ENCODE peak calls at places on chromosome 16, in ten cellular contexts. A, X, O, J, E, Q, V, G, W and F are unnamed samples.

GRCh38 chr16:84942786-84943185 is 68.5 kb downstream of the ZDHHC7 start:
- DNase-seq in Q (peak; percentile 38), X (no peak), V (no peak), A (no peak), J (no peak), G (no peak), O (no peak), E (no peak), W (no peak), F (no peak)

GRCh38 chr16:57255686-57256415 is 10.8 kb downstream of the ARL2BP start:
- DNase-seq in G (no peak), E (no peak), X (no peak), W (no peak), A (no peak), J (no peak), Q (no peak), O (no peak), V (no peak), F (no peak)

GRCh38 chr16:67425046-67425445 is 5.9 kb upstream of the HSD11B2 start:
- DNase-seq in A (no peak), V (no peak), J (no peak), Q (no peak), X (no peak), W (no peak), G (no peak), E (no peak), O (no peak), F (no peak)

GRCh38 chr16:71966932-71967331 is 33.3 kb downstream of the PKD1L3 start:
- DNase-seq in G (no peak), V (no peak), O (no peak), X (no peak), Q (no peak), W (no peak), J (no peak), E (no peak), A (no peak), F (no peak)

GRCh38 chr16:7405166-7405565 is 72.5 kb downstream of the RBFOX1 start:
- DNase-seq in G (peak; percentile 15), A (no peak), O (no peak), J (no peak), Q (no peak), E (peak; percentile 45), V (no peak), X (no peak), W (no peak), F (no peak)

GRCh38 chr16:57186630-57187507 is 740 bp downstream of the RSPRY1 start:
- DNase-seq in J (no peak), X (no peak), E (peak; percentile 39), A (no peak), G (peak; percentile 38), W (no peak), Q (peak; percentile 52), O (no peak), V (no peak), F (no peak)

GRCh38 chr16:50721549-50722409 is 20.1 kb upstream of the CYLD start:
- DNase-seq in W (no peak), J (no peak), G (no peak), A (no peak), V (no peak), X (no peak), E (no peak), O (peak; percentile 56), Q (no peak), F (no peak)

GRCh38 chr16:85542548-85542927 is 70.6 kb upstream of the GSE1 start:
- DNase-seq in E (peak; percentile 6), Q (no peak), G (no peak), V (no peak), J (no peak), O (no peak), A (no peak), X (no peak), W (no peak), F (no peak)

DNA sequence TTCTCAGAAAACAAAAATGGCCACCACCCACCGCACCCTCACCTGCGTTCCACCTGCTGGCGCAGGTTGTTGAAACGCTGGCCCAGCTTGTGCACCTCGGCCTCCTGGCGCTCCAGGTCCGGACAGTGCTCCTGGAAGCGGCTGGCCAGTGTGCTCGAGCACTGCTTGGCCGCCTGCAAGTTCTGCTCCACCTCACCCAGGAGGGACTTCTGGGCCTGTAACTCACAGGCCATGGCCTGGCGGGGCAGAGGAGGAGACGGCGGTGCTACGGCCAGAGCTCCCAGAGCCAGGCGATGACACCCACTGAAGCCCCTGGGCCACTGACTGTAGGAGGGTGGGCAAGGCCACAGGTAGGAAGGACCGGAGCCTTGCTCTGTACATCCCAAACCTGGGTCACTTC is 43.4 kb downstream of the UBN1 start:
- DNase-seq in Q (no peak), W (no peak), G (no peak), O (no peak), A (no peak), J (no peak), X (no peak), V (no peak), E (no peak), F (no peak)
- TF ChIP-seq CTCF in Q (no peak), W (no peak), G (no peak), O (no peak), A (no peak), J (no peak), X (no peak), V (no peak), E (no peak), F (no peak)

GRCh38 chr16:49706620-49707355 is 149.1 kb downstream of the ZNF423 start:
- DNase-seq in W (no peak), Q (no peak), O (no peak), E (no peak), A (no peak), G (no peak), J (no peak), X (no peak), V (no peak), F (no peak)

GRCh38 chr16:49703494-49703893 is 152.4 kb downstream of the ZNF423 start:
- DNase-seq in J (no peak), O (no peak), Q (no peak), V (no peak), E (no peak), G (no peak), W (no peak), A (no peak), X (no peak), F (no peak)

GRCh38 chr16:49700928-49701685 is 154.8 kb downstream of the ZNF423 start:
- DNase-seq in A (no peak), O (no peak), E (peak; percentile 36), V (no peak), X (no peak), Q (no peak), G (no peak), J (no peak), W (no peak), F (no peak)

GRCh38 chr16:49701867-49702494 is 153.9 kb downstream of the ZNF423 start:
- DNase-seq in J (no peak), Q (no peak), E (peak; percentile 83), A (peak; percentile 77), W (no peak), O (peak; percentile 91), X (peak; percentile 93), V (no peak), G (peak; percentile 81), F (no peak)

DNA sequence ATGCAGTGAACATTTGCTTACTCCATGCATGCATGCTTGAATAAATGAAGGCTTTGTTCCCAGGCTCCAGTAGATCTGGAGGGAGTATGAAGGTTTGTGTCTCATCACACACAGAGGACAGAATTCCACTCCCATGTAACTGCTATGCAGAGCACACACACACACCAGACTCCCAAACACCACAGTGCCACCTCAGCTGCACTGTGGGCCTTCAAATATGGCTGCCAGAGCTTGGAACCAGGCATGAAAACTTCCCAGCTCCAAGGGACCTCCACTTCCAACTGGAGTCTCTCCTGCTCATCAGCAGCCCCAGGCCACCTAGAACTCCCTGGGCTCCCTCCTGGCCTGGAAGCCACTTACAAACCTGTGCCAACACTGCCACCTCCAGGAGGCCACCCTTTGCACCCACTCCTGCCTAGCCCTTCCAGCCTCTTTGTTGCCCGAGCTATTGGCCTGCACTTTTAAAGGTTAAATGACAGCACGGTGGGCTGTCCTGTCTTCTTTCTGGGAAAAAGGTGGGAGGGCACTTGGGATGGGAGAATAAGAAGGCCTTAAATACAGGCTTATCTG is 151.2 kb downstream of the ZNF423 start:
- DNase-seq in V (no peak), J (no peak), X (no peak), O (no peak), W (no peak), G (no peak), Q (peak; percentile 19), E (peak; percentile 54), A (no peak), F (no peak)
- TF ChIP-seq CTCF in V (no peak), J (peak; percentile 8), X (no peak), O (no peak), W (no peak), G (no peak), Q (no peak), E (peak; percentile 74), A (no peak), F (no peak)

DNA sequence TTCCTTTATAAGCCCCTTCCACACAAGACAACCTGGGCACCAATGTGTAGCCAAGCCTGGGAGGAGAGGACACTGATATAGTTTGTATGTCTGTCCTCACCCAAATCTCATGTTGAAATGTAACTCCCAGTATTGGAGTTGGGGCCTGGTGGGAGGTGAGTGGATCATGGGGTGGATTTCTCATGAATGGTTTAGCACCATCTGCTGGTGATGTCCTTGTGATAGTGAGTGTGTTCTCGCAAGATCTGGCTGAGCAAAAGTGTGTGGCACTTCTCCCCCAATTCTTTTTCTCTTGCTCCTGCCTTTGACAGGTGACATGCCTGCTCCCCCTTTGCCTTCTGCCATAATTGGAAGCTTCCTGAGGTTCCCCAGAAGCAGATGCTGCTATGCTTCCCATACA is 135.8 kb downstream of the USP31 start:
- DNase-seq in O (no peak), V (no peak), X (no peak), A (no peak), Q (peak; percentile 9), G (no peak), E (peak; percentile 56), W (no peak), J (no peak), F (no peak)
- TF ChIP-seq CTCF in O (no peak), V (no peak), X (peak; percentile 9), A (no peak), Q (no peak), G (no peak), E (peak; percentile 64), W (peak; percentile 4), J (no peak), F (no peak)

GRCh38 chr16:20622498-20622870 is 46.3 kb upstream of the ACSM2B start:
- DNase-seq in J (no peak), A (no peak), W (no peak), E (no peak), Q (no peak), O (no peak), X (no peak), G (no peak), V (no peak), F (no peak)

GRCh38 chr16:20626971-20627370 is 50.8 kb upstream of the ACSM2B start:
- DNase-seq in E (no peak), A (no peak), J (no peak), Q (no peak), X (no peak), O (no peak), V (no peak), W (no peak), G (no peak), F (no peak)

GRCh38 chr16:20624205-20624604 is 48.0 kb upstream of the ACSM2B start:
- DNase-seq in V (no peak), A (no peak), J (no peak), X (no peak), O (no peak), G (no peak), W (no peak), Q (no peak), E (no peak), F (no peak)

GRCh38 chr16:20628213-20628612 is 52.0 kb upstream of the ACSM2B start:
- DNase-seq in G (no peak), J (no peak), O (no peak), X (no peak), W (no peak), V (no peak), A (no peak), E (no peak), Q (no peak), F (no peak)

GRCh38 chr16:20624882-20625807 is 49.0 kb upstream of the ACSM2B start:
- DNase-seq in G (no peak), E (no peak), O (no peak), A (no peak), J (no peak), X (no peak), V (no peak), W (no peak), Q (no peak), F (no peak)
- TF ChIP-seq CTCF in G (no peak), E (no peak), O (no peak), A (no peak), J (no peak), X (no peak), V (no peak), W (no peak), Q (no peak), F (no peak)